ENCODE peak calls at places on chromosomes 2 and 18, in nine cellular contexts. D is cardiac muscle cell, B is GM23338, C is foreskin keratinocyte, J is spleen, Z is left lung, R is coronary artery, S is tibial nerve, E is RWPE1. M is an unnamed sample.

GRCh38 chr2:155997538-155997937 is 335.0 kb downstream of the NR4A2 start:
- DNase-seq in J (no peak), Z (no peak), S (no peak), B (no peak), D (no peak), R (no peak), E (peak; percentile 2), C (peak; percentile 72), M (no peak)

GRCh38 chr2:241195506-241196130 is 7.1 kb downstream of the ANO7 start:
- DNase-seq in C (no peak), R (no peak), S (no peak), E (no peak), B (no peak), Z (peak; percentile 67), J (peak; percentile 65), D (no peak), M (no peak)

GRCh38 chr2:60285476-60286316 is 267.8 kb downstream of the BCL11A start:
- DNase-seq in E (peak; percentile 13), D (no peak), C (peak; percentile 72), R (no peak), Z (no peak), J (no peak), S (no peak), B (no peak), M (no peak)

GRCh38 chr18:68887410-68887809 is 89.5 kb downstream of the CCDC102B start:
- DNase-seq in J (no peak), S (no peak), Z (no peak), B (no peak), C (no peak), E (no peak), R (no peak), D (no peak), M (no peak)

GRCh38 chr2:65661980-65662653 is 229.7 kb upstream of the SPRED2 start:
- DNase-seq in B (no peak), D (peak; percentile 21), S (no peak), R (no peak), Z (no peak), C (no peak), E (no peak), J (no peak), M (no peak)

GRCh38 chr18:76503595-76503994 is 8.6 kb upstream of the ZNF516 start:
- DNase-seq in C (no peak), Z (peak; percentile 70), J (peak; percentile 80), D (no peak), E (no peak), S (no peak), R (no peak), B (peak; percentile 39), M (no peak)

GRCh38 chr2:27954771-27955384 is 64.3 kb downstream of the BABAM2 start:
- DNase-seq in E (peak; percentile 69), Z (no peak), B (no peak), S (peak; percentile 22), J (no peak), C (peak; percentile 86), R (peak; percentile 81), D (peak; percentile 99), M (no peak)

GRCh38 chr18:37222383-37223378 is 342.9 kb downstream of the CELF4 start:
- DNase-seq in Z (no peak), C (no peak), E (no peak), S (no peak), B (no peak), R (no peak), J (no peak), D (no peak), M (no peak)

GRCh38 chr2:170339753-170340692 is 162.1 kb downstream of the MYO3B start:
- DNase-seq in E (no peak), J (no peak), D (no peak), S (no peak), C (no peak), R (no peak), B (peak; percentile 48), Z (no peak), M (no peak)

GRCh38 chr2:70921839-70922590 is 13.7 kb upstream of the ATP6V1B1 start:
- DNase-seq in E (no peak), J (no peak), R (peak; percentile 26), D (peak; percentile 34), C (no peak), B (no peak), Z (no peak), S (no peak), M (no peak)

GRCh38 chr18:2805970-2806943 is 40.5 kb upstream of the EMILIN2 start:
- DNase-seq in S (no peak), B (no peak), D (peak; percentile 27), C (no peak), R (no peak), J (no peak), E (no peak), Z (no peak), M (no peak)

GRCh38 chr2:21161122-21161521 is 37.4 kb downstream of the TDRD15 start:
- DNase-seq in J (no peak), B (no peak), R (no peak), Z (peak; percentile 44), C (no peak), E (no peak), S (no peak), D (no peak), M (no peak)

GRCh38 chr18:79345981-79346380 is 49.7 kb upstream of the NFATC1 start:
- DNase-seq in C (no peak), R (no peak), D (no peak), E (no peak), B (no peak), J (no peak), S (no peak), Z (no peak), M (no peak)

GRCh38 chr18:35618703-35619102 is 37.2 kb downstream of the GALNT1 start:
- DNase-seq in B (peak; percentile 47), Z (no peak), R (no peak), J (no peak), E (no peak), C (no peak), D (no peak), S (no peak), M (no peak)

GRCh38 chr18:43893001-43893637 is 615.8 kb upstream of the SYT4 start:
- DNase-seq in R (no peak), D (peak; percentile 74), B (no peak), E (no peak), Z (no peak), C (peak; percentile 47), S (no peak), J (no peak), M (no peak)

GRCh38 chr18:13291299-13291698 is 72.7 kb downstream of the LDLRAD4 start:
- DNase-seq in B (no peak), Z (no peak), D (no peak), S (no peak), C (no peak), E (no peak), R (no peak), J (no peak), M (no peak)

GRCh38 chr2:216663846-216664245 is 30.6 kb downstream of the IGFBP2 start:
- DNase-seq in E (no peak), R (no peak), Z (no peak), C (no peak), S (no peak), D (no peak), J (no peak), B (no peak), M (no peak)

GRCh38 chr2:20188201-20188600 is 36.7 kb downstream of the SDC1 start:
- DNase-seq in R (no peak), D (no peak), Z (peak; percentile 62), C (no peak), B (no peak), J (no peak), E (no peak), S (no peak), M (no peak)

DNA sequence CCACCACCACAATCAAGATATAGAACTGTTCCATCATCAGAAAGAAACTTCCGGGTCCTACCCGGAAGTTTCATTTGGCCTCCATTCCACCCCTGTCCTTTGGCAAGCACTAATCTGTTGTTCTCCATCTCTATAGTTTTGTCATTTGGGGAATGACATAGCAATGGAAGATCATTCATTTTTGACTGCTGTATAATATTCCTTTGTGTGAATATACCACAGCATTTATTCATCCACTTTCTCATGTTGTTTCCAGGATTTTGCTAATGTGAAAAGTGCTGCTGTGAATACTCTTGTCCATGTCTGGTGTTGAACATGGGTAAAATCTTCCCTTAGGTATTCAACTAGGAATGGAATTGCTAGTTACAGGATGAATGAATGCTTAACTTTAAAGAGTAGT is 53.1 kb downstream of the ACOXL start:
- DNase-seq in B (no peak), J (no peak), Z (no peak), E (no peak), D (no peak), R (no peak), C (no peak), S (no peak), M (no peak)
- H3K27ac ChIP-seq in B (no peak overlapping the region), J (no peak overlapping the region), Z (no peak overlapping the region), E (no peak overlapping the region), D (no peak overlapping the region), R (no peak overlapping the region), C (no peak overlapping the region), S (no peak overlapping the region), M (no peak overlapping the region)

GRCh38 chr2:227932403-227932802 is 61.0 kb downstream of the DAW1 start:
- DNase-seq in S (no peak), J (no peak), E (no peak), B (no peak), R (no peak), D (no peak), Z (no peak), C (no peak), M (no peak)
- TF ChIP-seq CTCF in S (no peak), J (no peak), E (no peak), B (no peak), R (no peak), D (no peak), Z (no peak), C (peak; percentile 29), M (no peak)

DNA sequence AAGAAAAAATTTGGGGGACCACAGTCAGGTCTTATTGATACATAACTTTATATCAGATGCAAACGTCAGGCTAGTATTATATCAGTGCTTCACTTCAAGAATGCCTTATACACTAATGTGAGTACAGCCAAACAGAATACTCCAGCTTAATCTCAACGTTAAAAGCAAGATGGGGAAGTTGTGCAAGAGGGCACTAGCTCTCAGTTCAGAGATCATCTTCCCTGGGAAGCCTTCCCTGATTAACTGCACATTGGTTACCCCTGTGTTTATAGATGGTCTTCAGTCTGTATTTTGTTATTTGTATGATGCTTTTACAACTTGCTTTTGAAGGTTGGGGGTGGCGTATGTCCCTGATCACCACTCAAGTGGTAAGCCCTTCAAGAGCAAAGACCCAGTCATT is 11.4 kb downstream of the EPAS1 start:
- DNase-seq in E (no peak), S (no peak), Z (no peak), R (no peak), D (no peak), J (no peak), B (no peak), C (no peak), M (no peak)
- H3K27ac ChIP-seq in E (no peak overlapping the region), S (peak overlapping the region; percentile 44), Z (peak overlapping the region; percentile 84), R (peak overlapping the region; percentile 79), D (no peak overlapping the region), J (peak overlapping the region; percentile 3), B (no peak overlapping the region), C (peak overlapping the region; percentile 65), M (no peak overlapping the region)

DNA sequence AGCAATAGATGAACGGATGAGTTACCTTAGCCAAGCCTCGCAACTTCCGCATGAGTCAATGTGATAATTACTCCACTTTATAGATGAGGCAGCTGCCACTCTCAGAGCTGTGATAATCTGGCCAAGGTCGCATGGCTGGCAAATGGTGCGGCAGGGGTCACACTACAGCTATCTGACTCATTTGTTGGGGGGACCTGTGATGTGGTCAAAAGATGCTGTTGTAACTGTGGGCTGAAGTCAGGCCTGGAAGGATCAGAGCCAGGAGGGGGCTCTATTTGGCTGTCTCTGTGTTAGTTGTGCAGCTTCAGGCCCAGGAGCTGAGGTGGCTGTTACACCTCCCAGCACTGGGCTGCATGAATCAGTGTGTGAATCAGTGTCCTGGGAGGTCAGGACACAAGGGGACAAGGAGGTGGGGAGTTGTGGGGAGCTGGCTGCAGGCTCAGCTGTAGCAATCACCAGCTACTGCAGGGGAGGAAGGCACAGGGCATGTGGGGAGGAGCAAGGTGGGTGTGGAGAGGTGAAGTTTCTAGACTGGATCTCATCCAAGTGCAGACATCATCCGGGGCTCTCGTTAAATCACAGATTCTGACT is 33.1 kb downstream of the NGEF start:
- DNase-seq in D (peak; percentile 14), C (peak; percentile 11), S (no peak), B (no peak), E (peak; percentile 74), J (peak; percentile 58), R (no peak), Z (no peak), M (no peak)
- TF ChIP-seq CTCF in D (no peak), C (peak; percentile 41), S (no peak), B (no peak), E (no peak), J (no peak), R (no peak), Z (no peak), M (no peak)